ENCODE peak calls at places on chromosomes 16 and 17, in seven cellular contexts. S, K, E, P, X, Y and B are unnamed samples.

GRCh38 chr16:77761204-77761603 is 27.2 kb upstream of the VAT1L start:
- DNase-seq in S (no peak), K (no peak), E (no peak), P (no peak), X (no peak), Y (no peak), B (no peak)

GRCh38 chr16:27529962-27530361 is 19.8 kb downstream of the GTF3C1 start:
- DNase-seq in S (no peak), K (no peak), E (no peak), P (no peak), X (no peak), Y (no peak), B (no peak)

GRCh38 chr17:52136173-52136572 is 22.3 kb downstream of the CA10 start:
- DNase-seq in S (no peak), K (no peak), E (no peak), P (no peak), X (no peak), Y (no peak), B (no peak)

GRCh38 chr17:6775871-6776405 is at the start of gene FBXO39:
- DNase-seq in S (no peak), K (no peak), E (no peak), P (no peak), X (no peak), Y (no peak), B (no peak)

GRCh38 chr16:61792194-61792904 is 243.9 kb downstream of the CDH8 start:
- DNase-seq in S (no peak), K (no peak), E (no peak), P (no peak), X (no peak), Y (no peak), B (no peak)

GRCh38 chr16:22264786-22265185 is 32.4 kb upstream of the POLR3E start:
- DNase-seq in S (no peak), K (no peak), E (no peak), P (no peak), X (no peak), Y (peak), B (no peak)

GRCh38 chr17:12022310-12022709 is 1.6 kb downstream of the MAP2K4 start:
- DNase-seq in S (no peak), K (no peak), E (no peak), P (no peak), X (no peak), Y (peak), B (no peak)

GRCh38 chr17:55527520-55528118 is 16.4 kb upstream of the SMIM36 start:
- DNase-seq in S (no peak), K (peak), E (peak), P (no peak), X (no peak), Y (peak), B (peak)

GRCh38 chr16:2842340-2843000 is 12.4 kb downstream of the ZG16B start:
- DNase-seq in S (peak), K (no peak), E (peak), P (no peak), X (no peak), Y (peak), B (no peak)

GRCh38 chr17:33469911-33470310 is 176.8 kb upstream of the ASIC2 start:
- DNase-seq in S (no peak), K (no peak), E (no peak), P (no peak), X (no peak), Y (no peak), B (no peak)

GRCh38 chr17:302300-302698 is 50.3 kb downstream of the RPH3AL start:
- DNase-seq in S (no peak), K (no peak), E (no peak), P (no peak), X (no peak), Y (no peak), B (no peak)

GRCh38 chr17:41967921-41968578 is 1.5 kb downstream of the CNP start:
- DNase-seq in S (no peak), K (no peak), E (no peak), P (no peak), X (no peak), Y (no peak), B (no peak)

GRCh38 chr16:17053536-17054160 is 417.1 kb downstream of the XYLT1 start:
- DNase-seq in S (no peak), K (no peak), E (no peak), P (no peak), X (no peak), Y (no peak), B (peak)

GRCh38 chr16:9151597-9151996 is 60.2 kb downstream of the HAPSTR1 start:
- DNase-seq in S (no peak), K (peak), E (no peak), P (no peak), X (no peak), Y (no peak), B (no peak)

GRCh38 chr17:80166446-80166845 is 3.4 kb upstream of the CARD14 start:
- DNase-seq in S (no peak), K (no peak), E (no peak), P (no peak), X (no peak), Y (no peak), B (no peak)
- TF ChIP-seq JUND in S (no peak), K (no peak), E (no peak), P (no peak), X (no peak), Y (no peak), B (no peak)

GRCh38 chr17:40327735-40328385 is 18.9 kb downstream of the RARA start:
- DNase-seq in S (no peak), K (no peak), E (no peak), P (no peak), X (no peak), Y (no peak), B (no peak)

GRCh38 chr17:40327244-40327666 is 18.3 kb downstream of the RARA start:
- DNase-seq in S (no peak), K (no peak), E (no peak), P (no peak), X (no peak), Y (no peak), B (no peak)

GRCh38 chr17:40326832-40327199 is 17.8 kb downstream of the RARA start:
- DNase-seq in S (no peak), K (no peak), E (no peak), P (no peak), X (no peak), Y (no peak), B (no peak)

GRCh38 chr17:40325156-40326013 is 16.4 kb downstream of the RARA start:
- DNase-seq in S (no peak), K (no peak), E (no peak), P (no peak), X (no peak), Y (no peak), B (no peak)

DNA sequence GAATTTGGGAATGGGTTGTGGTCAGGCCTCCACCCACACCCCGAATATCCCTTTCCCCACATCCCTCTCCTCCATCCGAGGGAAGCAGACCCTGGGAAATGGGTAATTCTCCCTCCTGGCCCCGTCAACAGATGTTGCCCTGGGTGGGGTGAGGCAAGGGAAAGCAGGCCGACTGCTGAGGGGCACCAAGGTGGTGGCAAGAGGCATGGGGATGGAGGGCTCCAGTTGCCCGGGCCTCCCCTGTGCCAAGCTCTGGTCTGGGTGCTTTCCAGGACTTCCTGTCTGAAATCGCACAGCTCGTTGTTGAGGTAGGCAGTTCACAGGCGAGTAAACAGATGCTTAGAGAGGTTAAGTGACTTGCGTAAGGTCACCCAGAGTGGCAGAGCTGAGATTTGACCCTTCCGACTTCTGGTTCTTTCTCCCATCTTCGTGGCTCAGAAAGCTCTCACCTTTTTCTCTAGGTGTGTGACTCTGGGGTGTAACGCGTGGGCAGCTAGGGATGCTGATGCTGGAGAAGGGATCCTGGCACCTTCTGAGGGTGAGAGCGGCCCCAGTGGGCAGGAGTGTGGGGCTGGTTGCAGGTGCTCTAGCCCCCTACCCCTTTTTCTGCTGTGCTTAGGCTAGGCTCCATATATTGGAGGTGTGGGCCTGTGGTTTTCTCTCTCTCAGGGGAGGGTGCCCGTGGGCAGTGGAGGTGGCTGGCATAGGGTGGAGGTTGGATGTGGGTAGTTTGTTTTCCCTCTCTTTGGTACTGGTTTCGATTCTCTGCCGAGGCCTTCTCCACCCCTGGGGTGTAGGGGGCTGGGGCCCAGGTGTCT is 17.2 kb downstream of the RARA start:
- DNase-seq in S (no peak), K (peak), E (no peak), P (no peak), X (no peak), Y (no peak), B (peak)
- TF ChIP-seq JUND in S (no peak), K (no peak), E (no peak), P (no peak), X (no peak), Y (no peak), B (no peak)

GRCh38 chr16:30555848-30556473 is 2.2 kb downstream of the ZNF764 start:
- DNase-seq in S (no peak), K (no peak), E (no peak), P (no peak), X (no peak), Y (no peak), B (peak)

GRCh38 chr16:30558789-30559377 is 709 bp upstream of the ZNF764 start:
- DNase-seq in S (no peak), K (no peak), E (no peak), P (no peak), X (no peak), Y (no peak), B (no peak)

GRCh38 chr16:30557950-30558788 is at the start of gene ZNF764:
- DNase-seq in S (peak), K (peak), E (peak), P (peak), X (peak), Y (peak), B (peak)

GRCh38 chr16:30559690-30560089 is 1.5 kb upstream of the ZNF764 start:
- DNase-seq in S (no peak), K (no peak), E (no peak), P (no peak), X (no peak), Y (no peak), B (no peak)

DNA sequence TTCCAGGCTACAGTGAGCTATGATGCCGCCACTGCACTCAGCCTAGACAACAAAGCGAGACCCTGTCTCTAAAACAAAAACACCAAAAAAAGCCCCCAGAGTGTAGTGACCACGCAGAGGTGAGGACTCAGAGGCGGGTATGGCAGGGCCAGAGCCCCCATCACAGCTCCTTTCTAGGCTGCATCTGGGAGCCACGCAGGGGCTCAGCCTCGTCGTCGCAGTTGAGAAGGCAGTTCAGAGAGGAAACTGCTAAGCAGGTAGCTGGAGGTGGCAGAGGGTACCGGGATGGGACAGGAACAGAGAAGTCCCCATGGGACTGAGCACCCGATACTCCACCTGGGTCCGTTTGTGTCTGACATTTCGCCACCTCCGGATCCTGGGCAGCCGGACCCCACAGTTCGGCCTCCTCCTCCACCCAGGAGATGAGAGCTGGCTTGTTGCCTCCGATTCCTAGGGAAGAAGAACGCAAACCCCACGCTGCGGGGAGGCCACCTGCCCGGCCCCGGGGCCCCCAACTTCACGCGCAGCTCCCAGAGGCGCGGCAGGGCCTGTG is 701 bp downstream of the ZNF764 start:
- DNase-seq in S (no peak), K (no peak), E (no peak), P (no peak), X (no peak), Y (peak), B (no peak)
- TF ChIP-seq JUND in S (no peak), K (no peak), E (no peak), P (no peak), X (no peak), Y (no peak), B (no peak)

DNA sequence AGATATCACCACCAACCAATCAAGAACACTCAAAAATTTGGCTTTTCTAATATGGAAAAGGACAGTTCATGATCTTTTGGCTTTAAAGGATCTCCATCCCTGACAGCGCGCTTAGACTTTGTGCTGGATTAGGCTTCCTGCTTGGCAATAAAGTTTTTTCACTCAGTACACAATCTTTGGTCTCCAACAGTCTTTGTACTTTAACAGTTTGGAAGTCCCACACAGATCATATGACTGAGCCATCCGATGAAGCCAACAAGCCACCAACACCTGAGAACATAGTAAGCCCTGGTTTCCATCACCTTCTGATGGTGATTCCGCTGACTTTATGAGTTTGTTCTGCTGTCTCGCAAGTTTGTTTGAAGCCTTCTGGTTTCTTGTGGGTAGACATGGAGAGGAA is 34.3 kb downstream of the SMURF2 start:
- DNase-seq in S (no peak), K (peak), E (no peak), P (no peak), X (no peak), Y (no peak), B (no peak)
- TF ChIP-seq JUND in S (no peak), K (no peak), E (no peak), P (no peak), X (no peak), Y (no peak), B (no peak)

GRCh38 chr17:49071106-49071505 is 61.5 kb upstream of the B4GALNT2 start:
- DNase-seq in S (no peak), K (no peak), E (no peak), P (no peak), X (no peak), Y (no peak), B (no peak)

GRCh38 chr17:49079840-49080663 is 52.5 kb upstream of the B4GALNT2 start:
- DNase-seq in S (no peak), K (peak), E (no peak), P (no peak), X (no peak), Y (no peak), B (no peak)

GRCh38 chr17:49078248-49078647 is 54.3 kb upstream of the B4GALNT2 start:
- DNase-seq in S (no peak), K (no peak), E (no peak), P (no peak), X (no peak), Y (no peak), B (no peak)

GRCh38 chr17:49074851-49075540 is 57.6 kb upstream of the B4GALNT2 start:
- DNase-seq in S (no peak), K (no peak), E (no peak), P (no peak), X (no peak), Y (no peak), B (no peak)

GRCh38 chr17:49076575-49077384 is 55.8 kb upstream of the B4GALNT2 start:
- DNase-seq in S (no peak), K (no peak), E (no peak), P (no peak), X (no peak), Y (no peak), B (no peak)
- TF ChIP-seq JUND in S (peak), K (no peak), E (peak), P (no peak), X (no peak), Y (peak), B (no peak)

DNA sequence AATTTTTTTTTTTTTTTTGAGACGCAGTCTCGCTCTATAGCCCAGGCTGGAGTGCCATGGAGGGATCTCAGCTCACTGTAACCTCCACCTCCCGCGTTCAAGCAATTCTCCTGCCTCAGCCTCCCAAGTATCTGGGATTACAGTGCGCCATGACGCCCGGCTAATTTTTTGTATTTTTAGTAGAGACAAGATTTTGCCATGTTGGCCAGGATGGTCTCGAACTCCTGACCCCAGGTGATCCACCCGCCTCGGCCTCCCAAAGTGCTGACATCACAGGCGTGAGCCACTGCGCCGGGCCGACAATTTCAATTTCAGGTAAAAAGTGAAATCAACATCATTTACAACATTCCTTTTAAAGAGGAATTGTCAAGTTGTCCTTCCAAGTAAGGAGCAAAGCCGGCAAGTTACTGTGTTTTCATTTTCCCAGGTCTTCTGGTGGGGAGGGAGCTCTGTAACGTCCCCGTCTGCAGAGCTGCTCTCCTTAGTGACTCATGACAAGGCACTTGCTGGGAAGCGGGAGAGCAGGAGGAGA is 873 bp downstream of the NPLOC4 start:
- DNase-seq in S (no peak), K (no peak), E (no peak), P (no peak), X (no peak), Y (no peak), B (no peak)
- TF ChIP-seq JUND in S (peak), K (no peak), E (no peak), P (no peak), X (no peak), Y (no peak), B (no peak)

GRCh38 chr17:50203086-50203485 is 1.7 kb upstream of the COL1A1 start:
- DNase-seq in S (no peak), K (no peak), E (no peak), P (no peak), X (no peak), Y (no peak), B (no peak)

GRCh38 chr17:50199651-50200446 is 1.6 kb downstream of the COL1A1 start:
- DNase-seq in S (peak), K (peak), E (peak), P (no peak), X (no peak), Y (peak), B (peak)

GRCh38 chr17:50199211-50199633 is 2.2 kb downstream of the COL1A1 start:
- DNase-seq in S (no peak), K (no peak), E (no peak), P (no peak), X (no peak), Y (no peak), B (no peak)

GRCh38 chr17:50200447-50201225 is 795 bp downstream of the COL1A1 start:
- DNase-seq in S (peak), K (peak), E (peak), P (no peak), X (peak), Y (peak), B (peak)

DNA sequence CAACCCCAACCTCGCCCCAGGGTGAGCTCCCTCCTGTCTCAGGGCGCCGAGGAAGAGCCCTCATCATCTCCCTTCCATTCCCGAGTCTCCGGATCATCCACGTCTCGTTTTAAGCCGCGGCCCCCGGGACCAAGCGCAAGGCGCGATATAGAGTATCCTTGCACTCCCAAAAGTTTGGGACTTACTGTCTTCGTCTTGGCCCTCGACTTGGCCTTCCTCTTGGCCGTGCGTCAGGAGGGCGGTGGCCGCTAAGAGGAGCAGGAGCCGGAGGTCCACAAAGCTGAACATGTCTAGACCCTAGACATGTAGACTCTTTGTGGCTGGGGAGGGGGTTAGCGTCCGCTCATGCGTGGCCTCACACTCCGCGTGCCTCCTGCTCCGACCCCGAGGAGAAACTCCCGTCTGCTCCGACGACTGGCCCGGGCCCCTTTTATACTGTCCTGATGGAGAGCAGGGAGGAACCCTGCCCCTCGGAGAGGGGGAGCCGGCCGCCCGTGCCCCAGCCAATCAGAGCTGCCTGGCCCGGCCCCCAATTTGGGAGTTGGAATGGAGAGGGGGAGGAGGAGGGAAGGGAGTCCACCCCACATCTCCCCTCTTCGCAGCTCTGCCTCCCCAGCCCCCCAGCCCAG is at the start of gene COL1A1:
- DNase-seq in S (no peak), K (no peak), E (no peak), P (no peak), X (no peak), Y (peak), B (no peak)
- TF ChIP-seq JUND in S (no peak), K (no peak), E (no peak), P (no peak), X (no peak), Y (peak), B (no peak)

DNA sequence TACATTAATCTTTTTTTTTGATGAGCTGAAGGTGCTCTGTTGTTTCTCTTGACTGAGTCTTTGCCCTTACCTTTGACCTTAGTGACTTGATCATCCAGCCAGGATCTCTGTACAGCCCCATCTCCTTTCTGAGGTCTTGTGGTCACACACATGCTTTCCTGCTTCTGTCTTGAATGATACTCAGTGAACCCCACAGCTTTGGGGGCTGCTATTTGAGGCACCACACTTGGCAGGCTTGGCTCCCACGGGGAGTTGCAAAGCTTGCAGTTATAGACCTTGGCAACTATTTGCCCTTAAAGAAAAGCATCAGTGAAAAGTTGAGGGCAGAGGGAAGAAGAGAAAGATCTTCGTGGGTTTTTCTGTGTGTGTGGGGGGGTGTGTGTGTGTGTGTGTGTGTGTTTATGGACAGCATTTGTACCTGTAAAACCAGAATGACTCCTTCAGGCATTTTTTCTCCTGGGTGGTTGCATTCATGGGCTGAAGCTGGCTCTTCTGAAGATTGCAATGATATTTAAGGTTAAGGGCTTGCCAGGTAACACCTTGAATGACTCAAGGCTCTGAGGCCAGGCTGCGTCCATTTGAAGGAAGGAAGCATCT is 101.6 kb downstream of the MSI2 start:
- DNase-seq in S (no peak), K (no peak), E (no peak), P (peak), X (no peak), Y (no peak), B (peak)
- TF ChIP-seq JUND in S (no peak), K (no peak), E (no peak), P (no peak), X (no peak), Y (no peak), B (peak)